ENCODE peak calls at places on chromosomes 3 and 15, in six cellular contexts. G is ovary; C is MM.1S; K is foreskin fibroblast; R is NT2/D1; Q is naive thymus-derived CD4-positive, alpha-beta T cell. F is an unnamed sample.

GRCh38 chr15:36501063-36501678 is 78.3 kb upstream of the CDIN1 start:
- DNase-seq in G (no peak), C (peak), K (peak), R (peak), Q (peak), F (peak)

GRCh38 chr3:182739619-182740018 is 53.7 kb upstream of the ATP11B start:
- DNase-seq in G (no peak), C (no peak), K (peak), R (no peak), Q (no peak), F (no peak)

GRCh38 chr3:58063424-58063823 is 55.2 kb downstream of the FLNB start:
- DNase-seq in G (no peak), C (no peak), K (peak), R (no peak), Q (no peak), F (no peak)

GRCh38 chr15:52800852-52801747 is 11.0 kb upstream of the ONECUT1 start:
- DNase-seq in G (no peak), C (no peak), K (no peak), R (no peak), Q (no peak), F (no peak)

GRCh38 chr3:100254168-100254777 is 6.5 kb upstream of the TBC1D23 start:
- DNase-seq in G (peak), C (peak), K (peak), R (peak), Q (peak), F (no peak)

GRCh38 chr15:69860921-69861320 is 236.8 kb downstream of the TLE3 start:
- DNase-seq in G (no peak), C (no peak), K (no peak), R (no peak), Q (no peak), F (no peak)

GRCh38 chr3:194671511-194671899 is 486 bp downstream of the LSG1 start:
- DNase-seq in G (no peak), C (peak), K (peak), R (no peak), Q (peak), F (no peak)

GRCh38 chr15:27686376-27686775 is 412.7 kb downstream of the OCA2 start:
- DNase-seq in G (no peak), C (no peak), K (no peak), R (peak), Q (no peak), F (no peak)

GRCh38 chr3:31011383-31011782 is 116.9 kb upstream of the GADL1 start:
- DNase-seq in G (no peak), C (no peak), K (no peak), R (no peak), Q (no peak), F (no peak)

GRCh38 chr3:197454014-197454413 is 101.8 kb downstream of the BDH1 start:
- DNase-seq in G (no peak), C (peak), K (no peak), R (no peak), Q (no peak), F (peak)

GRCh38 chr3:46129588-46130272 is 78.4 kb downstream of the CCR1 start:
- DNase-seq in G (no peak), C (no peak), K (no peak), R (no peak), Q (no peak), F (no peak)

GRCh38 chr3:11917051-11917450 is 70.4 kb upstream of the TAMM41 start:
- DNase-seq in G (no peak), C (no peak), K (no peak), R (no peak), Q (no peak), F (no peak)

GRCh38 chr15:65032823-65033537 is 3.5 kb upstream of the MTFMT start:
- DNase-seq in G (no peak), C (peak), K (peak), R (peak), Q (no peak), F (no peak)

GRCh38 chr3:156680243-156680930 is 6.0 kb downstream of the TIPARP start:
- DNase-seq in G (no peak), C (no peak), K (no peak), R (no peak), Q (no peak), F (no peak)

GRCh38 chr3:100725935-100726334 is 16.6 kb downstream of the TFG start:
- DNase-seq in G (no peak), C (no peak), K (no peak), R (no peak), Q (no peak), F (no peak)

GRCh38 chr15:67832031-67832551 is 6.8 kb downstream of the SKOR1 start:
- DNase-seq in G (no peak), C (no peak), K (no peak), R (no peak), Q (no peak), F (no peak)

GRCh38 chr3:122497425-122497824 is 17.3 kb downstream of the KPNA1 start:
- DNase-seq in G (no peak), C (peak), K (peak), R (no peak), Q (no peak), F (no peak)

DNA sequence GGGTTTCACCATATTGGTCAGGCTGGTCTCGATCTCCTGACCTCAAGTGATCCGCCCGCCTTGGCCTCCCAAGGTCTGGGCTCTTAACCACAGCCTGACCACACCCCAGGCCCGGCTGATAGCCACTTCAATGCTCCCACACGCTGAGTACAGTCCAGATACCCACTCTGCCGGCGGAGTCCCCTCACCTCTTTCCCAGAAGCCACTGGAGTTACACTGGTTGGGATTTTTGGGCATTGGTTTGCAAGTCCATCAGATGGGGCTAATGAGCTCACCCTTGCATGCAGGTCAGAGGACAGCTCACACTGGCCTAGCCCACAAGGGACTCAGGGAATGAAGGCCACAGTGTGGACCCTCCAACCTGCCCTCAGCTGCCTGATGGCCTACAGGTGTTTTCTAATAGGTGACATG is 60.1 kb downstream of the IQSEC1 start:
- DNase-seq in G (no peak), C (peak), K (no peak), R (no peak), Q (no peak), F (no peak)
- H3K4me3 ChIP-seq in G (no peak), C (peak), K (no peak), R (no peak), Q (peak), F (no peak)

DNA sequence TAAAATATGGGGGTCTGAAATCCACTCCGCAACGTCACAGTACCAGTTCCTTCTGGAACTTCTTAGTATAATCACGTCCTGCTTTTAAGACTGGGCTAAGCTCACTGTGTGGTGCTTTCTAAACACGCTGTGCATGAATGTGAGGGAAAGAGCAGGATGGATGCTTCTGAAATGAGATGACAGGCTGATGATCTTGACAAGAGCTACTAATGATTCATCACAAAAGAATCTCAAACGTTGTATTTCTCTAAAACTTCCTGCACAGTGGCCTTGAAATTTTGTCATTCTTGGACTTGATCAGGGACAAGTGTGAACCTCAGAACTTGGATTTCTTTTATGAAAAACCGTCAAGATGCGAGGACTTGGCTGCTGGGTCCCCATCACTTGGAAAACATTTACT is 221.4 kb downstream of the CADPS start:
- DNase-seq in G (no peak), C (no peak), K (no peak), R (no peak), Q (no peak), F (no peak)
- H3K4me3 ChIP-seq in G (no peak), C (no peak), K (no peak), R (no peak), Q (no peak), F (no peak)

DNA sequence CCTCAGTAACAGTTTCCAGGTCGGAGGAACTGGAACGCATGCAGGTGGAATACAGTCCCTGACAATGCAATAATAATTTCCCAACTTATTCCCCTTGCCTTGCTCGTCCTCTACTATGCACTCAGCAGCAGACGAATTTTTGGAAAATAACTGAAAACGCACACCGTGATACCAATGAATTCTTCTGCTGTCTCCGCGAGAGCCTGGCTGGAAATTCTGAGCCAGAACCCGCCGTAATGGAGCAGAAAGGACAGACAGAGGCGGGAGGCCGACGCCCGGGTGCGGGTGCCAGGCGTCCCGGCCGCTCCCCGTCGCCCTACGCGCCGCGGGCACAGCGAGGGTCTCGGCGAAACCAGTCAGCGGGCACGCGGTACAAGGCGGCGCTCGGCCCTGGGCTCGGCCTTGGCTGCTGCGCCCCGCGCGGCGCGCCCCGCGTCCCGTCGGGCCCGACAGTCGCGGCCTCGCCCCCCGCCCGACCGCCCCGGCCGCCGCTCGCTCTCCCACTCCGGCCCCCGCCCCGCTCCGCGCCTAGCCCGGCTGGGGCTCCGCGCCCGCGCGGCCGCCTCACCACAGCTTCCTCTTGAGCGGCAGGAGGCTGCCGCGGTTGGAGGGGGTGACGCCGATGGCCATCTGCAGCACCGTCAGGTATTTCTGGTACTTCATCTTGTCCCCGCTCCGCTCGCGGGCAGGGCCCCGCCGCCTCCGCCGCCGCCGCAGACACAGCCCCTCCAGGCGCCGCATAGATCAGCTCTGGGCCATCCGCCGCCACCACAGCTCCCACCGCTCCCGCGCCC is 114.5 kb upstream of the GOLGA8J start:
- DNase-seq in G (peak), C (no peak), K (no peak), R (no peak), Q (no peak), F (peak)
- H3K4me3 ChIP-seq in G (peak), C (no peak), K (no peak), R (peak), Q (no peak), F (peak)

GRCh38 chr3:16477501-16477900 is 36.0 kb downstream of the RFTN1 start:
- DNase-seq in G (no peak), C (no peak), K (no peak), R (no peak), Q (no peak), F (no peak)

GRCh38 chr3:16478516-16478915 is 35.0 kb downstream of the RFTN1 start:
- DNase-seq in G (no peak), C (no peak), K (peak), R (no peak), Q (no peak), F (no peak)

GRCh38 chr3:16476636-16477035 is 36.9 kb downstream of the RFTN1 start:
- DNase-seq in G (no peak), C (no peak), K (peak), R (no peak), Q (no peak), F (no peak)

GRCh38 chr3:16475766-16476165 is 37.7 kb downstream of the RFTN1 start:
- DNase-seq in G (no peak), C (no peak), K (no peak), R (no peak), Q (no peak), F (no peak)

DNA sequence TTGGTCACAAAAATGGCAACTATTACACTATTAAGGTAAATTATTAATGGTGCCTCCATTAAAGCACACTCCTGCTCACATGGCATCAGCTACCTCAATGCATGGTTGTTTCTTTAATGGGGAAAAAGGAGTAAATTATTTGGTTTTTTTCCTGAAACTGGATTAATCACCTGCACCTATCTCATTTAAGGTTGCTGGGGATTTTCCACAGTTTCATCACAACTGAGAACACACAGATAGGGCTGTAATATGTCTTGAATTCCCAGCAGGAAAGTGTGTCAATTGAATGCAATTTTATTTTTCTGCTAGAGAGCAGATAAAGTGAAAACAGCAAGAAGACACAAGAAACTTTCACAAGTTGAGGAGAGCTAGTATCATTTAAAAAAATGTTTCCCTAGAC is 36.4 kb downstream of the RFTN1 start:
- DNase-seq in G (no peak), C (no peak), K (no peak), R (no peak), Q (no peak), F (no peak)
- H3K4me3 ChIP-seq in G (no peak), C (no peak), K (no peak), R (no peak), Q (no peak), F (no peak)

F was measured in pancreas.